ENCODE peak calls at places on chromosomes 2 and 18, in four cellular contexts. E is fibroblast of lung, F is mammary epithelial cell, S is neural progenitor cell. Y is an unnamed sample.

GRCh38 chr2:234300393-234300792 is 196.5 kb downstream of the ARL4C start:
- DNase-seq in E (no peak), F (no peak), S (no peak), Y (no peak)

GRCh38 chr2:17441055-17441771 is 77.0 kb downstream of the RAD51AP2 start:
- DNase-seq in E (no peak), F (no peak), S (no peak), Y (no peak)

GRCh38 chr2:162369577-162369976 is 25.6 kb downstream of the GCA start:
- DNase-seq in E (no peak), F (no peak), S (no peak), Y (no peak)

GRCh38 chr2:228039752-228040534 is 141.5 kb downstream of the SPHKAP start:
- DNase-seq in E (peak; percentile 35), F (peak; percentile 11), S (peak; percentile 58), Y (peak; percentile 51)

GRCh38 chr2:230023313-230023712 is 45.4 kb downstream of the SLC16A14 start:
- DNase-seq in E (no peak), F (no peak), S (no peak), Y (no peak)

GRCh38 chr2:172196768-172197322 is 94.1 kb upstream of the DLX2 start:
- DNase-seq in E (peak; percentile 58), F (peak; percentile 100), S (no peak), Y (peak; percentile 69)

GRCh38 chr2:9071032-9071431 is 67.5 kb upstream of the MBOAT2 start:
- DNase-seq in E (peak; percentile 26), F (peak; percentile 99), S (no peak), Y (peak; percentile 99)

GRCh38 chr18:34972765-34973414 is 68.3 kb upstream of the MAPRE2 start:
- DNase-seq in E (no peak), F (no peak), S (no peak), Y (no peak)

GRCh38 chr2:112593761-112594160 is 9.4 kb downstream of the CHCHD5 start:
- DNase-seq in E (no peak), F (no peak), S (no peak), Y (no peak)

GRCh38 chr2:172995323-172996244 is 80.1 kb upstream of the MAP3K20 start:
- DNase-seq in E (peak; percentile 92), F (peak; percentile 78), S (no peak), Y (peak; percentile 90)

GRCh38 chr2:239021651-239022436 is 174.0 kb downstream of the TWIST2 start:
- DNase-seq in E (no peak), F (no peak), S (no peak), Y (no peak)

GRCh38 chr18:7722955-7723354 is 155.8 kb downstream of the PTPRM start:
- DNase-seq in E (no peak), F (no peak), S (no peak), Y (no peak)

GRCh38 chr2:97748397-97748796 is 35.0 kb downstream of the ZAP70 start:
- DNase-seq in E (no peak), F (no peak), S (peak; percentile 75), Y (peak; percentile 25)

GRCh38 chr2:138787053-138787666 is 7.0 kb upstream of the NXPH2 start:
- DNase-seq in E (peak; percentile 59), F (peak; percentile 29), S (peak; percentile 48), Y (peak; percentile 74)

GRCh38 chr2:20176760-20177159 is 48.2 kb downstream of the SDC1 start:
- DNase-seq in E (no peak), F (no peak), S (no peak), Y (no peak)

GRCh38 chr2:63048367-63049171 is 2.1 kb upstream of the OTX1 start:
- DNase-seq in E (no peak), F (no peak), S (peak; percentile 82), Y (no peak)

GRCh38 chr2:100639588-100640195 is 76.9 kb downstream of the PDCL3 start:
- DNase-seq in E (no peak), F (no peak), S (peak; percentile 36), Y (no peak)

GRCh38 chr2:10297950-10298349 is 4.8 kb upstream of the HPCAL1 start:
- DNase-seq in E (peak; percentile 90), F (peak; percentile 84), S (no peak), Y (peak; percentile 91)

GRCh38 chr2:4368907-4369306 is 665.5 kb downstream of the DCDC2C start:
- DNase-seq in E (no peak), F (no peak), S (no peak), Y (no peak)

GRCh38 chr18:62683935-62684334 is 31.4 kb upstream of the PHLPP1 start:
- DNase-seq in E (no peak), F (no peak), S (no peak), Y (no peak)

GRCh38 chr2:113812204-113812603 is 55.8 kb upstream of the SLC35F5 start:
- DNase-seq in E (no peak), F (no peak), S (no peak), Y (no peak)

GRCh38 chr2:70988151-70988550 is 6.5 kb downstream of the TEX261 start:
- DNase-seq in E (no peak), F (no peak), S (no peak), Y (no peak)

GRCh38 chr2:120767486-120768005 is 31.9 kb downstream of the GLI2 start:
- DNase-seq in E (no peak), F (no peak), S (no peak), Y (no peak)

GRCh38 chr2:240420206-240420899 is 15.1 kb upstream of the GPC1 start:
- DNase-seq in E (no peak), F (no peak), S (no peak), Y (no peak)

GRCh38 chr2:88919087-88919738 is 227.7 kb downstream of the RPIA start:
- DNase-seq in E (peak; percentile 23), F (no peak), S (no peak), Y (peak; percentile 51)

GRCh38 chr2:524442-524841 is 152.8 kb downstream of the TMEM18 start:
- DNase-seq in E (no peak), F (peak; percentile 1), S (no peak), Y (peak; percentile 49)

GRCh38 chr18:69978743-69979715 is 31.4 kb upstream of the CD226 start:
- DNase-seq in E (no peak), F (no peak), S (no peak), Y (no peak)

GRCh38 chr18:72726201-72726600 is 141.6 kb downstream of the NETO1 start:
- DNase-seq in E (no peak), F (peak; percentile 15), S (no peak), Y (no peak)

GRCh38 chr2:127701651-127702394 is 526 bp downstream of the SFT2D3 start:
- DNase-seq in E (peak; percentile 67), F (peak; percentile 64), S (peak; percentile 89), Y (peak; percentile 78)

GRCh38 chr2:191303349-191304005 is 58.3 kb downstream of the MYO1B start:
- DNase-seq in E (no peak), F (no peak), S (no peak), Y (no peak)
- H3K27ac ChIP-seq in E (peak overlapping the region; percentile 15), F (peak overlapping the region; percentile 97), S (no peak overlapping the region), Y (no peak overlapping the region)

DNA sequence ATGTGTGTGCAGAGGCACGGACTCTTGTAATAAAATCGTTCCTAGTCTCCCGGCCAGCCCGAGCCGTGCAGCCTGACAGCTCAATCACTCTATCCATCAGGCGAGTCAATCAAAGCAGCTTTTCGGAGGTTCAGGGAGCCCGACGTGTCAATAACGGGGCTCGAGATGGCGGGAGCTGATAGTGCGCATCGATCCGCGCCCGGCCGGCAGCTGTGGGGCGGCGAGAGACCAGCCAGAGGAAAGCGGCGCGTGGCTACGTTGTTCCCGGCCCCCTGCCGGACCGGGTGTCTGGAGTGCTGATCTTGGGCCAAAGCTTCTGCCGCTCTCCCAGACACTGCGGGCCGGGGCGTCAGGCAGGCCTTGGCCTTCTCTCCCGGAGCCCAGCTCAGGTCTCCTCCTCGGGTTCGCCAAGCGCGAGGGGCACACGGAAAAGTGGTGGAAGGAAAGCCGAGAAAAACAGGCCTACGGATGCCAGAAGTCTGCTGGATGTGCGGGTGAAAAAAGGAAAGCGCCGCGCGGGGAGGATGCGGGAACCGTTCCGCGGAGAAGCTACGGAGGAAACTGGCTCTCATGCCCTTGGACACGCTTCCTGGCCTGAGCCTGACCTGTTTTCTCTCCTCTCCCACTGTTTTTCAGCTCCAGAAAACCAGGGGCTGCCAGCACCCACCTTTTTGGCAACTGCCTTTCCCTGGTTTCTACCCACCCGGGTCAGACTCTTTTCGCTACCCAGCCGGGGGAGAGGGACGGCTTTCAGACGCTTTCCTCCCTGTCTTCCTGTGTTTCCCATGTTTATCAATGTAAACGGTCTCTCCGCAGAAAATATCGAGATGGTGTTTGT is 2.2 kb downstream of the EN1 start:
- DNase-seq in E (no peak), F (no peak), S (peak; percentile 59), Y (no peak)
- TF ChIP-seq EZH2 in E (no peak), F (no peak), S (peak; percentile 99), Y (no peak)

DNA sequence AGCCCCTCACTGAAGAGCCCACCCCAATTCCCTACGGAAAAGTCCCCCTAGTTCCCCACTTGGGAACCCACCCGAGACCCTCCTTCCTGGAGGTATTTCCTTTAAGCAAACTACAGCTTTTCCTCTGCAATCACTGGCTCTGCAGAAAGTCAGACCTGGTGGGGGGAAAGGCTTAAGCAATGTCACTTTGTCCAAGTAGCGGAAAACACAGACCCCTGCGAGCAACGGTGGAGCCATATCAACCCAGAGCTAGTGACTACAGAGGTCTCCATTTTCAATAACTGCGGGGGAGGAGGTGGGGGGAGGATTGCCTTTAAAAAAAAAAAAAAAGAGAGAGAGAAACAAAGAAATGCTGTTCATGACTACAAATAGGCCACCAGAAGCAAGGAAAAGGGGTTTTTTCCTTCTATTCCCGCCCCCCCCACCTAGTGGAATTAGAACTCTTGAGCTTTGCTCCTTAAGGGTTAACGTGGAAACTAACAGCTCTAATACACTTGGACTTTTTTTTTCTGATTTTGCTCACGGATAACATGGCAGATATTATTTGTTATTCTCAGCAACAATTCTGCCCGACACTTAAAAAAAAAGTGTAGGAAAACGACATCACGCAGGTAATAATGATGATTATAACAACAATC is 1.1 kb upstream of the FRZB start:
- DNase-seq in E (no peak), F (no peak), S (peak; percentile 51), Y (no peak)
- H3K27ac ChIP-seq in E (no peak overlapping the region), F (no peak overlapping the region), S (peak overlapping the region; percentile 90), Y (no peak overlapping the region)

GRCh38 chr2:165467921-165468320 is 1.6 kb upstream of the CSRNP3 start:
- DNase-seq in E (no peak), F (no peak), S (no peak), Y (no peak)

GRCh38 chr2:165466386-165466785 is 3.1 kb upstream of the CSRNP3 start:
- DNase-seq in E (no peak), F (no peak), S (no peak), Y (no peak)

GRCh38 chr2:165462433-165462832 is 7.1 kb upstream of the CSRNP3 start:
- DNase-seq in E (no peak), F (no peak), S (no peak), Y (no peak)
- TF ChIP-seq EZH2 in E (no peak), F (no peak), S (no peak), Y (no peak)

GRCh38 chr2:205765147-205765546 is 82.8 kb downstream of the NRP2 start:
- DNase-seq in E (peak; percentile 24), F (no peak), S (no peak), Y (no peak)

GRCh38 chr2:205768815-205769493 is 86.7 kb downstream of the NRP2 start:
- DNase-seq in E (peak; percentile 64), F (peak; percentile 77), S (no peak), Y (peak; percentile 36)

GRCh38 chr2:205768341-205768740 is 86.0 kb downstream of the NRP2 start:
- DNase-seq in E (no peak), F (no peak), S (no peak), Y (no peak)

GRCh38 chr2:205767617-205768016 is 85.3 kb downstream of the NRP2 start:
- DNase-seq in E (no peak), F (no peak), S (no peak), Y (no peak)

GRCh38 chr2:205766765-205767359 is 84.6 kb downstream of the NRP2 start:
- DNase-seq in E (peak; percentile 77), F (peak; percentile 43), S (peak; percentile 79), Y (peak; percentile 73)
- H3K27ac ChIP-seq in E (no peak overlapping the region), F (peak overlapping the region; percentile 25), S (no peak overlapping the region), Y (no peak overlapping the region)